ENCODE peak calls at places on chromosomes 3 and 15, in seven cellular contexts. C is suprapubic skin, H is stomach, A is breast epithelium, J is endothelial cell of umbilical vein, D is HepG2, M is right lobe of liver. Q is an unnamed sample.

GRCh38 chr3:184354121-184354728 is 7.2 kb downstream of the CLCN2 start:
- DNase-seq in A (no peak), C (no peak), H (peak), M (peak), D (peak), J (peak), Q (no peak)

GRCh38 chr3:65118279-65118678 is 430.5 kb upstream of the ADAMTS9 start:
- DNase-seq in D (no peak), C (no peak), H (no peak), A (no peak), M (no peak), J (no peak), Q (no peak)

GRCh38 chr15:60721706-60722105 is 242.8 kb upstream of the ICE2 start:
- DNase-seq in M (no peak), D (no peak), H (no peak), J (peak), C (no peak), A (no peak), Q (no peak)

GRCh38 chr15:66658855-66659254 is 43.2 kb upstream of the SMAD6 start:
- DNase-seq in J (no peak), M (no peak), H (no peak), A (no peak), C (no peak), D (no peak), Q (no peak)

GRCh38 chr3:122992628-122993570 is 34.7 kb downstream of the SEMA5B start:
- DNase-seq in A (no peak), J (no peak), D (no peak), M (no peak), H (no peak), C (no peak), Q (peak)

GRCh38 chr3:77887611-77888010 is 847.7 kb downstream of the ROBO2 start:
- DNase-seq in C (no peak), A (no peak), J (no peak), D (no peak), M (no peak), H (no peak), Q (no peak)

GRCh38 chr15:40088929-40089755 is 19.5 kb downstream of the BMF start:
- DNase-seq in A (no peak), J (no peak), C (no peak), H (no peak), M (no peak), D (no peak), Q (no peak)

GRCh38 chr3:161108840-161109239 is 3.7 kb upstream of the B3GALNT1 start:
- DNase-seq in J (no peak), C (no peak), H (no peak), M (no peak), D (no peak), A (no peak), Q (no peak)

GRCh38 chr3:196617256-196617655 is 22.2 kb upstream of the NRROS start:
- DNase-seq in J (no peak), C (no peak), H (no peak), A (no peak), M (no peak), D (no peak), Q (no peak)

GRCh38 chr15:88610756-88611231 is 10.3 kb upstream of the AEN start:
- DNase-seq in M (no peak), D (no peak), H (no peak), C (no peak), A (no peak), J (no peak), Q (no peak)

GRCh38 chr3:134650431-134651346 is at the start of gene KY:
- DNase-seq in M (peak), D (no peak), J (no peak), C (no peak), H (peak), A (no peak), Q (peak)

GRCh38 chr3:11907667-11908660 is 61.3 kb upstream of the TAMM41 start:
- DNase-seq in J (no peak), M (no peak), A (no peak), C (no peak), H (no peak), D (no peak), Q (no peak)

GRCh38 chr3:102156426-102156825 is 278.4 kb upstream of the ZPLD1 start:
- DNase-seq in D (no peak), M (no peak), H (no peak), J (peak), A (no peak), C (no peak), Q (no peak)

GRCh38 chr3:142026333-142026732 is 123.0 kb downstream of the TFDP2 start:
- DNase-seq in M (no peak), C (no peak), A (no peak), J (no peak), D (no peak), H (no peak), Q (no peak)

GRCh38 chr3:142019794-142020320 is 129.5 kb downstream of the TFDP2 start:
- DNase-seq in C (no peak), H (no peak), J (peak), A (no peak), D (no peak), M (no peak), Q (no peak)

GRCh38 chr3:142027295-142027694 is 122.0 kb downstream of the TFDP2 start:
- DNase-seq in J (no peak), M (no peak), D (no peak), A (no peak), C (no peak), H (no peak), Q (no peak)

GRCh38 chr3:142021127-142021526 is 128.2 kb downstream of the TFDP2 start:
- DNase-seq in H (no peak), C (no peak), A (no peak), D (no peak), M (no peak), J (no peak), Q (no peak)

GRCh38 chr3:142022381-142022780 is 127.0 kb downstream of the TFDP2 start:
- DNase-seq in M (no peak), C (no peak), J (peak), D (no peak), H (no peak), A (no peak), Q (no peak)
- TF ChIP-seq CTCF in M (no peak), C (no peak), J (no peak), D (peak), H (no peak), A (no peak), Q (no peak)

DNA sequence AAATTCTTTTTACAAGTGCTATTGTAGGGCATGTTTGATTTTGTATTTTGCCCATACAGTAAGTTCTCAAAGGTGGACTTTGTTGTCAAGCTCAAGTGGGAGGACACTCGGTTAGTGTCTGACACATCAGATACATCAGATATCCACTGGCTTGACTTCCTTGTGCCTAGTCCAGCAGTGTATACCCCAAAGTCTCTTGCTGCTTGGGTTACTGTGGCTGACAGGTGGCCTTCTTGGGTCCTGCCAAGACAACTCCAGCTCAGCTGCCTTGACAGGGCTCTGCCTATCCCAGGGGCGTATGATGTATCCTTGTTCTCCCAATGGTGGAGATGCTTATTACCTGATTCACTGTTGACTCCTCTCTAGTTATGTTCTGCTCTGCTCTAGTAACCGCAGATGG is 214.9 kb downstream of the CBLB start:
- DNase-seq in H (no peak), J (no peak), M (no peak), D (no peak), A (no peak), C (no peak), Q (no peak)
- TF ChIP-seq POLR2A in H (no peak), J (no peak), M (no peak), D (no peak), A (no peak), C (no peak), Q (no peak)

GRCh38 chr3:38119248-38119544 is 17.7 kb downstream of the ACAA1 start:
- DNase-seq in J (no peak), A (no peak), M (peak), D (no peak), C (no peak), H (no peak), Q (peak)
- TF ChIP-seq CTCF in J (no peak), A (no peak), M (no peak), D (no peak), C (no peak), H (no peak), Q (no peak)

DNA sequence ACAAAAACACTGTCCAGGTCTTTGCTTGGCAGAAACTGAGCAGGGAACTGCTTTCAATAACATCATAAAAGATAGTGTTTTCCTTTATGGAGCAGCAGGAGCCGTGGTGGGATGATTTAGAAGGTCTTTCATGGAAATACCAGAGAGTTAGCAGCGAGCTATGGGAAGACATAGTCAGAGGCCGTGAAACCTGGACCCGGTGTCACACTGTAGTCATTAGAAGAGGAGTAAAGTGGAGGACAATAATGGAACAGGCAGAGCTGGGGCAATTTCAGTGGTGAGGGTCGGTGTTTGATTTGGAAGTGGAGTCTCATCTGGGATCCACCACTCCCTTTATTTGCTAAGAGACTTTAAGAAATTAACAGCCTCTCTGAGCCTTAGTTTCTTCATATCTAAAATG is 57.5 kb downstream of the GHSR start:
- DNase-seq in J (no peak), H (no peak), D (no peak), A (no peak), M (no peak), C (no peak), Q (no peak)
- TF ChIP-seq POLR2A in J (no peak), H (no peak), D (no peak), A (no peak), M (no peak), C (no peak), Q (no peak)

GRCh38 chr3:127420355-127420655 is 132.5 kb upstream of the PRR20G start:
- DNase-seq in A (no peak), H (no peak), M (no peak), C (no peak), J (no peak), D (no peak), Q (no peak)

GRCh38 chr3:127421943-127422662 is 134.3 kb upstream of the PRR20G start:
- DNase-seq in J (no peak), M (no peak), A (no peak), D (no peak), H (no peak), C (no peak), Q (no peak)

GRCh38 chr3:127419641-127420354 is 132.0 kb upstream of the PRR20G start:
- DNase-seq in J (no peak), C (no peak), A (no peak), D (no peak), H (no peak), M (no peak), Q (peak)

GRCh38 chr3:127419140-127419539 is 131.3 kb upstream of the PRR20G start:
- DNase-seq in H (no peak), J (no peak), D (no peak), C (no peak), M (no peak), A (no peak), Q (no peak)

DNA sequence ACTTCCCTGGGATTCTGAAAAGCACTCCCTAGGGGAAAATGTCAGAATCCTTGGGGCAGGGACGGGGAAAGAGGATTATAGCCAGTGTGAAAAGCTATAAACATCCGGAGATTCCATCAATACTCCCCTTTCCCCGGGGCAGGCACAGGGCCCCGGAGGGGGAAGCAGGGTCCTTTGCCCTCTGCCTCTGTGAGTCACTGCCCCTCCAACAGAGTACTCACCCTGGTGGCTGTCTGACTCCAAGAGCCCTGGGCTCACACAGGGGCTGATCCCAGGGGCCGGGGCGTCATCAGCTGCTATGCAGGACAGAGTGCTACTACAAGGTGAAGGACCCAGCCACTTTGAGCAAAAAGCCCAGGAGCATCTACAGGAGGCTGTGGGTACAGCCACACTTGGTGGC is 133.0 kb upstream of the PRR20G start:
- DNase-seq in C (no peak), M (no peak), A (no peak), H (no peak), D (no peak), J (no peak), Q (no peak)
- TF ChIP-seq CTCF in C (no peak), M (no peak), A (no peak), H (no peak), D (no peak), J (no peak), Q (no peak)

GRCh38 chr3:4985330-4986174 is 6.3 kb downstream of the BHLHE40 start:
- DNase-seq in M (peak), A (peak), C (no peak), D (peak), H (no peak), J (peak), Q (no peak)

GRCh38 chr3:4984511-4984864 is 5.3 kb downstream of the BHLHE40 start:
- DNase-seq in D (no peak), M (no peak), J (no peak), H (no peak), A (no peak), C (no peak), Q (no peak)

GRCh38 chr3:4981688-4982494 is 2.7 kb downstream of the BHLHE40 start:
- DNase-seq in C (no peak), A (peak), H (no peak), D (peak), J (peak), M (no peak), Q (no peak)

GRCh38 chr3:4982773-4983738 is 3.8 kb downstream of the BHLHE40 start:
- DNase-seq in J (peak), D (no peak), C (no peak), A (no peak), H (no peak), M (peak), Q (no peak)

GRCh38 chr3:4983739-4984510 is 4.7 kb downstream of the BHLHE40 start:
- DNase-seq in J (peak), C (peak), A (no peak), D (no peak), M (no peak), H (peak), Q (peak)
- TF ChIP-seq POLR2A in J (peak), C (no peak), A (no peak), D (no peak), M (peak), H (no peak), Q (no peak)

GRCh38 chr15:51600114-51600513 is 22.5 kb downstream of the DMXL2 start:
- DNase-seq in C (no peak), H (no peak), D (no peak), A (no peak), J (no peak), M (no peak), Q (no peak)
- TF ChIP-seq CTCF in C (no peak), H (no peak), D (no peak), A (no peak), J (no peak), M (no peak), Q (no peak)

GRCh38 chr15:78065284-78065872 is 12.1 kb downstream of the TBC1D2B start:
- DNase-seq in J (peak), D (peak), A (peak), H (peak), M (peak), C (peak), Q (peak)
- TF ChIP-seq POLR2A in J (no peak), D (no peak), A (no peak), H (no peak), M (peak), C (no peak), Q (no peak)

DNA sequence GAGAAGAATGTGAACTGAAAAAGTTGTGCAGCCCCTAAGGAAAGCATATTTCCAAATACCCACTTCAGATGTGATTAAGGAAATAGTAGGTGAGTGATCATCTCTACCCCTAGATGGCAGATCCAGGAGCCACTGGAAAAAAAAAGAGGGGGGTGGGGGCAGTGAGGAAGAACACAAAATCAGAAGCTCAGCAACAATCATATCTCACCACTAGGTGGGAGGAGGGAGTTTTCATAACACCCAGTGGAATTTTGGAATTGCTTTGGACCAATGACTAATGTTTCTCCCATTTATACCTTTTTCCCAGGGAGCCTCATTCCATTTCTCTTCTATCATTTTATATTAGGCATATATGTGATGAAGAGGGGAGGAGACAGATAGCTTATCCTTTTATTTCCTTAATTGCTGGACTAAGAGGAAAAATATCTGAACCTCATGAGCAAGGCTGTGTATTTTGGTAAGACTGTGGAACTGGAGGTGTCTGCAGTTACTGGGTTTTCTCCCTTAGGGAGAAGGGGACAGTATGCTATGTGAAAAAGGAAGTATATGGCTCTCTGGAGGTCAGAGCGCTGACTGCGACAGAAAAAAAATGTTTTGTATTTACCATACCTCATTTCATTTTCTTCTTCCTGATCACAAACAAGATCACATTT is 363.4 kb downstream of the GAP43 start:
- DNase-seq in A (no peak), D (peak), J (no peak), C (no peak), H (no peak), M (no peak), Q (no peak)
- TF ChIP-seq CTCF in A (no peak), D (peak), J (no peak), C (no peak), H (no peak), M (peak), Q (no peak)

DNA sequence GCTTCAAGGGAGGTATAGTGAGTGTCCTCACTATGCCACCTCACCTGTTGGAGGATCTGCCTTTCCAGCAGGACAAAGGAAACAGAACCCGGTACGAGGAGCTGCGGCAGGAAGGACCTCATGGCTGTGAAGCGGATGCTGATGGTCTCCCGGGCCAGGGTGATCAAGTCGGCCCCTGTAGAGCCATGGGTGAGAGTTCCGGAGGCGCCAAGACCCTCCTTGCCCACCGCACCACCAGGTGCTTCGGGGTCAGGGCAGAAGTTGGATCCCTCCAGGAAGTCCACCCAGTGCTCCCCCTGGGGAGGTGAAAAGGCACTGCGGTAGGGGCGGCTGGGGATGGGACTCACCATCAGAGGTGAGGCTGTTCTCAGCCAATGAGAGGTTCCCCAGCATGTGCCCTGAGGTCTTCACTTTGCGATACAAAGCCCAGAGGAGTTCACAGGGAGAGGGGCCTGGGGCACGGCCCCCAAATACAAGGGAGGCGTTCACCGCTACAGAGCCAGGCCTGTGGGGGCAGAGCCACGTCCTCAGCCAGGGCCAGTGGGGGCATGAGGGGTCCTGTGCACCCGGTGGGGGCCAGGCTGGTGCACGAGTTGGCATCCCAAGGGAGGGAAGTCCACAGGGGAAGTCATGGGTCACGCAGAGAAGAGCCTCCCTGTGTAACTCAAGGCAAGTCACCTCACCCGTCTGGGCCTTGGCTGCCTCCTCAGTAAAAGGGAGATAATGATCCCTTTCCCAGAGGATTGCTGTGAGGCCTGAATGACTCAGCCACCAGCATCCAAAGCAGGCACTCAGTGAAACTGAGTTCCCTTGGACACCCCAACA is 27.7 kb downstream of the C15orf39 start:
- DNase-seq in D (no peak), C (peak), M (no peak), A (no peak), J (no peak), H (no peak), Q (no peak)
- TF ChIP-seq POLR2A in D (no peak), C (no peak), M (no peak), A (no peak), J (no peak), H (no peak), Q (no peak)